ENCODE peak calls at places on chromosomes 5 and 9, in four cellular contexts. F is cardiac muscle cell, E is transverse colon, A is NCI-H1105 treated with DMSO at 0.1 percent for 48 hours. P is an unnamed sample.

GRCh38 chr5:19880859-19881436 is 107.1 kb downstream of the CDH18 start:
- DNase-seq in F (no peak), E (no peak), A (peak; percentile 62), P (peak; percentile 31)

GRCh38 chr5:135213034-135213386 is 179.0 kb upstream of the PITX1 start:
- DNase-seq in F (no peak), E (no peak), A (no peak), P (no peak)

GRCh38 chr5:43036856-43037711 is 3.0 kb downstream of the ANXA2R start:
- DNase-seq in F (peak; percentile 47), E (peak; percentile 18), A (no peak), P (no peak)

GRCh38 chr5:23014817-23015216 is 161.7 kb upstream of the CDH12 start:
- DNase-seq in F (no peak), E (no peak), A (no peak), P (no peak)

GRCh38 chr5:14142202-14142855 is 813 bp upstream of the TRIO start:
- DNase-seq in F (peak; percentile 60), E (no peak), A (no peak), P (no peak)

GRCh38 chr5:82753374-82753773 is 323.8 kb downstream of the TMEM167A start:
- DNase-seq in F (no peak), E (no peak), A (no peak), P (no peak)

GRCh38 chr5:132265336-132266030 is 8.0 kb downstream of the PDLIM4 start:
- DNase-seq in F (peak; percentile 96), E (peak; percentile 73), A (no peak), P (peak; percentile 54)

GRCh38 chr5:83472213-83472507 is 616 bp downstream of the VCAN start:
- DNase-seq in F (peak; percentile 14), E (no peak), A (no peak), P (no peak)

GRCh38 chr9:88532320-88532719 is 2.7 kb upstream of the NXNL2 start:
- DNase-seq in F (peak; percentile 63), E (no peak), A (peak; percentile 40), P (no peak)